ENCODE peak calls at places on chromosomes 7 and 10, in seven cellular contexts. One of them, this sample, is unnamed.

GRCh38 chr10:126013489-126014281 is 117.3 kb downstream of the FANK1 start:
- DNase-seq in NCI-H1092 treated with DMSO at 0.1 percent for 48 hours: peak
- DNase-seq in CD14-positive monocyte: no peak
- DNase-seq in CD4-positive, alpha-beta memory T cell: no peak
- DNase-seq in AG08395: peak
- DNase-seq in GM04504: peak
- DNase-seq in GM23248: peak
- DNase-seq in this sample: no peak

GRCh38 chr7:141389423-141389822 is 161.8 kb upstream of the AGK start:
- DNase-seq in GM23248: no peak
- DNase-seq in CD4-positive, alpha-beta memory T cell: no peak
- DNase-seq in CD14-positive monocyte: no peak
- DNase-seq in AG08395: no peak
- DNase-seq in NCI-H1092 treated with DMSO at 0.1 percent for 48 hours: no peak
- DNase-seq in GM04504: no peak
- DNase-seq in this sample: no peak

GRCh38 chr10:104332243-104333036 is 5.8 kb downstream of the ITPRIP start:
- DNase-seq in GM04504: no peak
- DNase-seq in NCI-H1092 treated with DMSO at 0.1 percent for 48 hours: no peak
- DNase-seq in CD14-positive monocyte: no peak
- DNase-seq in AG08395: no peak
- DNase-seq in CD4-positive, alpha-beta memory T cell: no peak
- DNase-seq in GM23248: no peak
- DNase-seq in this sample: no peak

GRCh38 chr7:69645683-69646082 is 47.4 kb downstream of the AUTS2 start:
- DNase-seq in AG08395: no peak
- DNase-seq in CD14-positive monocyte: no peak
- DNase-seq in GM23248: no peak
- DNase-seq in CD4-positive, alpha-beta memory T cell: no peak
- DNase-seq in GM04504: no peak
- DNase-seq in NCI-H1092 treated with DMSO at 0.1 percent for 48 hours: no peak
- DNase-seq in this sample: no peak

GRCh38 chr7:131027287-131027773 is 293.3 kb upstream of the KLF14 start:
- DNase-seq in GM23248: peak
- DNase-seq in CD14-positive monocyte: no peak
- DNase-seq in NCI-H1092 treated with DMSO at 0.1 percent for 48 hours: no peak
- DNase-seq in GM04504: peak
- DNase-seq in CD4-positive, alpha-beta memory T cell: peak
- DNase-seq in AG08395: peak
- DNase-seq in this sample: peak

GRCh38 chr10:69010151-69010640 is 21.6 kb downstream of the KIFBP start:
- DNase-seq in GM04504: no peak
- DNase-seq in GM23248: no peak
- DNase-seq in CD14-positive monocyte: no peak
- DNase-seq in NCI-H1092 treated with DMSO at 0.1 percent for 48 hours: no peak
- DNase-seq in CD4-positive, alpha-beta memory T cell: no peak
- DNase-seq in AG08395: no peak
- DNase-seq in this sample: no peak

GRCh38 chr7:1422512-1423265 is 36.6 kb downstream of the MICALL2 start:
- DNase-seq in AG08395: no peak
- DNase-seq in NCI-H1092 treated with DMSO at 0.1 percent for 48 hours: peak
- DNase-seq in GM04504: no peak
- DNase-seq in CD14-positive monocyte: no peak
- DNase-seq in CD4-positive, alpha-beta memory T cell: no peak
- DNase-seq in GM23248: peak
- DNase-seq in this sample: peak

GRCh38 chr7:128876978-128877755 is 14.5 kb downstream of the ATP6V1F start:
- DNase-seq in GM23248: no peak
- DNase-seq in CD4-positive, alpha-beta memory T cell: no peak
- DNase-seq in NCI-H1092 treated with DMSO at 0.1 percent for 48 hours: no peak
- DNase-seq in AG08395: no peak
- DNase-seq in GM04504: no peak
- DNase-seq in CD14-positive monocyte: no peak
- DNase-seq in this sample: peak

GRCh38 chr7:1226155-1226901 is 6.3 kb upstream of the UNCX start:
- DNase-seq in CD14-positive monocyte: no peak
- DNase-seq in GM23248: no peak
- DNase-seq in NCI-H1092 treated with DMSO at 0.1 percent for 48 hours: no peak
- DNase-seq in GM04504: no peak
- DNase-seq in CD4-positive, alpha-beta memory T cell: no peak
- DNase-seq in AG08395: no peak
- DNase-seq in this sample: no peak

GRCh38 chr10:97849101-97849490 is 547 bp upstream of the GOLGA7B start:
- DNase-seq in CD14-positive monocyte: peak
- DNase-seq in NCI-H1092 treated with DMSO at 0.1 percent for 48 hours: peak
- DNase-seq in CD4-positive, alpha-beta memory T cell: peak
- DNase-seq in GM23248: no peak
- DNase-seq in GM04504: no peak
- DNase-seq in AG08395: no peak
- DNase-seq in this sample: no peak

GRCh38 chr10:13517675-13518074 is 11.1 kb downstream of the BEND7 start:
- DNase-seq in NCI-H1092 treated with DMSO at 0.1 percent for 48 hours: no peak
- DNase-seq in CD14-positive monocyte: no peak
- DNase-seq in GM23248: no peak
- DNase-seq in GM04504: no peak
- DNase-seq in AG08395: no peak
- DNase-seq in CD4-positive, alpha-beta memory T cell: no peak
- DNase-seq in this sample: no peak

GRCh38 chr10:48710647-48711046 is 26.0 kb downstream of the WDFY4 start:
- DNase-seq in NCI-H1092 treated with DMSO at 0.1 percent for 48 hours: no peak
- DNase-seq in GM23248: no peak
- DNase-seq in GM04504: no peak
- DNase-seq in CD14-positive monocyte: no peak
- DNase-seq in CD4-positive, alpha-beta memory T cell: no peak
- DNase-seq in AG08395: no peak
- DNase-seq in this sample: no peak

GRCh38 chr10:110052911-110053310 is 45.1 kb downstream of the ADD3 start:
- DNase-seq in NCI-H1092 treated with DMSO at 0.1 percent for 48 hours: no peak
- DNase-seq in AG08395: no peak
- DNase-seq in CD4-positive, alpha-beta memory T cell: no peak
- DNase-seq in GM23248: no peak
- DNase-seq in GM04504: no peak
- DNase-seq in CD14-positive monocyte: no peak
- DNase-seq in this sample: no peak

GRCh38 chr10:59748834-59749233 is 4.4 kb downstream of the MRLN start:
- DNase-seq in AG08395: no peak
- DNase-seq in GM23248: no peak
- DNase-seq in CD4-positive, alpha-beta memory T cell: no peak
- DNase-seq in NCI-H1092 treated with DMSO at 0.1 percent for 48 hours: no peak
- DNase-seq in GM04504: no peak
- DNase-seq in CD14-positive monocyte: no peak
- DNase-seq in this sample: no peak

GRCh38 chr7:18754766-18755165 is 259.2 kb downstream of the HDAC9 start:
- DNase-seq in GM04504: no peak
- DNase-seq in AG08395: no peak
- DNase-seq in CD4-positive, alpha-beta memory T cell: no peak
- DNase-seq in CD14-positive monocyte: no peak
- DNase-seq in NCI-H1092 treated with DMSO at 0.1 percent for 48 hours: no peak
- DNase-seq in GM23248: peak
- DNase-seq in this sample: no peak

GRCh38 chr10:87861566-87861952 is 1.8 kb downstream of the KLLN start:
- DNase-seq in GM04504: peak
- DNase-seq in NCI-H1092 treated with DMSO at 0.1 percent for 48 hours: no peak
- DNase-seq in CD4-positive, alpha-beta memory T cell: no peak
- DNase-seq in CD14-positive monocyte: peak
- DNase-seq in GM23248: peak
- DNase-seq in AG08395: peak
- DNase-seq in this sample: no peak

GRCh38 chr7:151452680-151453325 is 12.9 kb upstream of the CRYGN start:
- DNase-seq in NCI-H1092 treated with DMSO at 0.1 percent for 48 hours: no peak
- DNase-seq in CD4-positive, alpha-beta memory T cell: no peak
- DNase-seq in GM04504: no peak
- DNase-seq in CD14-positive monocyte: no peak
- DNase-seq in AG08395: no peak
- DNase-seq in GM23248: no peak
- DNase-seq in this sample: no peak

GRCh38 chr7:93374345-93374940 is 142.3 kb downstream of the VPS50 start:
- DNase-seq in NCI-H1092 treated with DMSO at 0.1 percent for 48 hours: peak
- DNase-seq in AG08395: peak
- DNase-seq in CD4-positive, alpha-beta memory T cell: no peak
- DNase-seq in CD14-positive monocyte: no peak
- DNase-seq in GM04504: peak
- DNase-seq in GM23248: peak
- DNase-seq in this sample: no peak

GRCh38 chr10:112915590-112916572 is 34.2 kb upstream of the TCF7L2 start:
- DNase-seq in NCI-H1092 treated with DMSO at 0.1 percent for 48 hours: no peak
- DNase-seq in CD14-positive monocyte: no peak
- DNase-seq in AG08395: peak
- DNase-seq in CD4-positive, alpha-beta memory T cell: no peak
- DNase-seq in GM04504: peak
- DNase-seq in GM23248: peak
- DNase-seq in this sample: no peak

GRCh38 chr10:63976538-63976937 is 455.3 kb downstream of the REEP3 start:
- DNase-seq in GM23248: peak
- DNase-seq in NCI-H1092 treated with DMSO at 0.1 percent for 48 hours: peak
- DNase-seq in AG08395: peak
- DNase-seq in CD14-positive monocyte: no peak
- DNase-seq in GM04504: peak
- DNase-seq in CD4-positive, alpha-beta memory T cell: no peak
- DNase-seq in this sample: peak

GRCh38 chr7:138872576-138872975 is 74.6 kb upstream of the ATP6V0A4 start:
- DNase-seq in CD14-positive monocyte: no peak
- DNase-seq in GM04504: no peak
- DNase-seq in GM23248: peak
- DNase-seq in CD4-positive, alpha-beta memory T cell: no peak
- DNase-seq in NCI-H1092 treated with DMSO at 0.1 percent for 48 hours: no peak
- DNase-seq in AG08395: no peak
- DNase-seq in this sample: no peak

GRCh38 chr10:78516236-78516635 is 482.6 kb downstream of the RPS24 start:
- DNase-seq in AG08395: no peak
- DNase-seq in GM23248: no peak
- DNase-seq in NCI-H1092 treated with DMSO at 0.1 percent for 48 hours: no peak
- DNase-seq in CD4-positive, alpha-beta memory T cell: no peak
- DNase-seq in CD14-positive monocyte: no peak
- DNase-seq in GM04504: no peak
- DNase-seq in this sample: no peak

GRCh38 chr10:15238553-15239335 is 70.3 kb upstream of the NMT2 start:
- DNase-seq in GM04504: peak
- DNase-seq in AG08395: no peak
- DNase-seq in GM23248: peak
- DNase-seq in NCI-H1092 treated with DMSO at 0.1 percent for 48 hours: no peak
- DNase-seq in CD14-positive monocyte: no peak
- DNase-seq in CD4-positive, alpha-beta memory T cell: peak
- DNase-seq in this sample: no peak

GRCh38 chr7:47726047-47726726 is 144.3 kb upstream of the TNS3 start:
- DNase-seq in NCI-H1092 treated with DMSO at 0.1 percent for 48 hours: no peak
- DNase-seq in CD14-positive monocyte: no peak
- DNase-seq in AG08395: no peak
- DNase-seq in CD4-positive, alpha-beta memory T cell: no peak
- DNase-seq in GM04504: no peak
- DNase-seq in GM23248: no peak
- DNase-seq in this sample: peak

GRCh38 chr10:59375990-59376389 is 13.6 kb upstream of the FAM13C start:
- DNase-seq in GM23248: no peak
- DNase-seq in AG08395: no peak
- DNase-seq in CD14-positive monocyte: no peak
- DNase-seq in CD4-positive, alpha-beta memory T cell: no peak
- DNase-seq in GM04504: no peak
- DNase-seq in NCI-H1092 treated with DMSO at 0.1 percent for 48 hours: no peak
- DNase-seq in this sample: no peak

GRCh38 chr10:13969118-13969791 is 361.5 kb downstream of the FRMD4A start:
- DNase-seq in GM04504: no peak
- DNase-seq in NCI-H1092 treated with DMSO at 0.1 percent for 48 hours: no peak
- DNase-seq in AG08395: no peak
- DNase-seq in CD14-positive monocyte: no peak
- DNase-seq in CD4-positive, alpha-beta memory T cell: no peak
- DNase-seq in GM23248: no peak
- DNase-seq in this sample: no peak

GRCh38 chr7:8490391-8490790 is 57.0 kb downstream of the NXPH1 start:
- DNase-seq in AG08395: no peak
- DNase-seq in CD14-positive monocyte: no peak
- DNase-seq in NCI-H1092 treated with DMSO at 0.1 percent for 48 hours: no peak
- DNase-seq in GM04504: no peak
- DNase-seq in CD4-positive, alpha-beta memory T cell: no peak
- DNase-seq in GM23248: no peak
- DNase-seq in this sample: no peak

GRCh38 chr7:17646181-17646956 is 293.9 kb downstream of the SNX13 start:
- DNase-seq in AG08395: peak
- DNase-seq in GM04504: no peak
- DNase-seq in GM23248: peak
- DNase-seq in CD14-positive monocyte: no peak
- DNase-seq in NCI-H1092 treated with DMSO at 0.1 percent for 48 hours: peak
- DNase-seq in CD4-positive, alpha-beta memory T cell: no peak
- DNase-seq in this sample: no peak

GRCh38 chr10:103876155-103876554 is 20.8 kb upstream of the SH3PXD2A start:
- DNase-seq in CD4-positive, alpha-beta memory T cell: no peak
- DNase-seq in AG08395: no peak
- DNase-seq in NCI-H1092 treated with DMSO at 0.1 percent for 48 hours: no peak
- DNase-seq in CD14-positive monocyte: no peak
- DNase-seq in GM23248: no peak
- DNase-seq in GM04504: no peak
- DNase-seq in this sample: peak

GRCh38 chr10:76133597-76134255 is 702.3 kb downstream of the LRMDA start:
- DNase-seq in NCI-H1092 treated with DMSO at 0.1 percent for 48 hours: no peak
- DNase-seq in GM23248: peak
- DNase-seq in CD4-positive, alpha-beta memory T cell: no peak
- DNase-seq in GM04504: no peak
- DNase-seq in AG08395: peak
- DNase-seq in CD14-positive monocyte: no peak
- DNase-seq in this sample: peak

GRCh38 chr10:37765216-37765615 is 92.2 kb downstream of the ZNF248 start:
- DNase-seq in CD4-positive, alpha-beta memory T cell: no peak
- DNase-seq in CD14-positive monocyte: no peak
- DNase-seq in GM04504: no peak
- DNase-seq in AG08395: no peak
- DNase-seq in NCI-H1092 treated with DMSO at 0.1 percent for 48 hours: no peak
- DNase-seq in GM23248: no peak
- DNase-seq in this sample: no peak

GRCh38 chr7:1668932-1669485 is 1.1 kb upstream of the ELFN1 start:
- DNase-seq in GM04504: no peak
- DNase-seq in NCI-H1092 treated with DMSO at 0.1 percent for 48 hours: no peak
- DNase-seq in GM23248: peak
- DNase-seq in CD4-positive, alpha-beta memory T cell: no peak
- DNase-seq in AG08395: no peak
- DNase-seq in CD14-positive monocyte: peak
- DNase-seq in this sample: no peak

GRCh38 chr7:92833766-92834605 is 2.4 kb downstream of the CDK6 start:
- DNase-seq in CD4-positive, alpha-beta memory T cell: peak
- DNase-seq in NCI-H1092 treated with DMSO at 0.1 percent for 48 hours: peak
- DNase-seq in GM04504: peak
- DNase-seq in CD14-positive monocyte: peak
- DNase-seq in GM23248: peak
- DNase-seq in AG08395: peak
- DNase-seq in this sample: peak

GRCh38 chr10:59585046-59585700 is 124.5 kb downstream of the SLC16A9 start:
- DNase-seq in GM04504: no peak
- DNase-seq in CD14-positive monocyte: no peak
- DNase-seq in NCI-H1092 treated with DMSO at 0.1 percent for 48 hours: peak
- DNase-seq in GM23248: no peak
- DNase-seq in CD4-positive, alpha-beta memory T cell: no peak
- DNase-seq in AG08395: no peak
- DNase-seq in this sample: peak

GRCh38 chr10:16436758-16437539 is at the start of gene PTER:
- DNase-seq in GM04504: peak
- DNase-seq in NCI-H1092 treated with DMSO at 0.1 percent for 48 hours: peak
- DNase-seq in AG08395: peak
- DNase-seq in CD14-positive monocyte: peak
- DNase-seq in CD4-positive, alpha-beta memory T cell: peak
- DNase-seq in GM23248: peak
- DNase-seq in this sample: peak

This sample was measured in BE2C.